ENCODE peak calls at places on chromosomes 4 and X, in five cellular contexts. B is fibroblast of lung, T is OCI-M1, H is fibroblast of pulmonary artery, V is nephron progenitor cell. Y is an unnamed sample.

GRCh38 chrX:74118503-74118902 is 185.5 kb upstream of the ZCCHC13 start:
- DNase-seq in B (no peak), T (no peak), H (no peak), V (no peak), Y (peak)

GRCh38 chrX:633043-633654 is 2.6 kb downstream of the SHOX start:
- DNase-seq in B (no peak), T (no peak), H (no peak), V (no peak), Y (no peak)

GRCh38 chr4:158873795-158874359 is 105.1 kb downstream of the FNIP2 start:
- DNase-seq in B (peak), T (peak), H (peak), V (no peak), Y (no peak)

GRCh38 chr4:168831919-168832745 is 177.9 kb downstream of the CBR4 start:
- DNase-seq in B (peak), T (peak), H (peak), V (peak), Y (peak)

GRCh38 chr4:3677671-3678070 is 88.5 kb upstream of the ADRA2C start:
- DNase-seq in B (no peak), T (no peak), H (no peak), V (no peak), Y (peak)

GRCh38 chr4:165931741-165932140 is 58.7 kb downstream of the TLL1 start:
- DNase-seq in B (no peak), T (no peak), H (no peak), V (no peak), Y (no peak)

GRCh38 chr4:154911097-154911496 is 130.0 kb downstream of the RBM46 start:
- DNase-seq in B (no peak), T (peak), H (peak), V (no peak), Y (peak)

GRCh38 chr4:74934016-74934821 is 1.3 kb downstream of the PARM1 start:
- DNase-seq in B (peak), T (no peak), H (peak), V (peak), Y (no peak)

GRCh38 chr4:184472540-184473264 is 1.6 kb downstream of the IRF2 start:
- DNase-seq in B (peak), T (peak), H (peak), V (peak), Y (peak)